ENCODE peak calls at places on chromosomes 4 and X, in five cellular contexts. A is upper lobe of right lung; P is CD8-positive, alpha-beta memory T cell; U is IMR-90; W is fibroblast of lung. E is an unnamed sample.

GRCh38 chr4:76677571-76678326 is 220.2 kb downstream of the SOWAHB start:
- DNase-seq in A (no peak), P (no peak), U (no peak), W (no peak), E (no peak)

GRCh38 chr4:149959391-149959790 is 118.9 kb upstream of the DCLK2 start:
- DNase-seq in A (no peak), P (no peak), U (peak; percentile 19), W (no peak), E (no peak)

GRCh38 chr4:168981460-168981859 is 28.6 kb downstream of the CBR4 start:
- DNase-seq in A (no peak), P (no peak), U (peak; percentile 60), W (peak; percentile 55), E (no peak)

GRCh38 chr4:176002007-176002623 is 63.5 kb upstream of the WDR17 start:
- DNase-seq in A (peak; percentile 80), P (no peak), U (no peak), W (peak; percentile 7), E (no peak)

GRCh38 chr4:55947254-55947882 is 1.4 kb upstream of the CEP135 start:
- DNase-seq in A (no peak), P (no peak), U (peak; percentile 36), W (peak; percentile 43), E (no peak)

GRCh38 chr4:186643501-186644315 is 79.9 kb downstream of the FAT1 start:
- DNase-seq in A (no peak), P (no peak), U (peak; percentile 89), W (peak; percentile 90), E (no peak)

GRCh38 chr4:124867551-124867950 is 155.0 kb upstream of the ANKRD50 start:
- DNase-seq in A (no peak), P (no peak), U (no peak), W (no peak), E (no peak)

GRCh38 chrX:52574416-52575275 is 57.8 kb upstream of the XAGE1B start:
- DNase-seq in A (no peak), P (peak; percentile 14), U (peak; percentile 61), W (peak; percentile 61), E (no peak)

GRCh38 chrX:9530848-9531274 is 66.0 kb downstream of the TBL1X start:
- DNase-seq in A (peak; percentile 66), P (peak; percentile 57), U (peak; percentile 88), W (peak; percentile 94), E (peak; percentile 83)

GRCh38 chr4:59380841-59381366 is 1819.2 kb upstream of the ADGRL3 start:
- DNase-seq in A (no peak), P (no peak), U (no peak), W (no peak), E (no peak)

GRCh38 chr4:64781737-64782326 is 372.6 kb upstream of the TECRL start:
- DNase-seq in A (no peak), P (no peak), U (peak; percentile 10), W (peak; percentile 13), E (no peak)

GRCh38 chrX:149825424-149825823 is 43.7 kb downstream of the MAGEA9 start:
- DNase-seq in A (no peak), P (peak; percentile 15), U (no peak), W (no peak), E (no peak)

GRCh38 chr4:86014599-86014998 is 345.3 kb downstream of the MAPK10 start:
- DNase-seq in A (no peak), P (no peak), U (no peak), W (no peak), E (no peak)

GRCh38 chr4:19429684-19430083 is 822.0 kb upstream of the SLIT2 start:
- DNase-seq in A (no peak), P (no peak), U (no peak), W (no peak), E (no peak)

GRCh38 chr4:37535872-37536271 is 150.3 kb downstream of the RELL1 start:
- DNase-seq in A (no peak), P (no peak), U (no peak), W (no peak), E (no peak)

GRCh38 chr4:106208481-106209460 is 107.2 kb downstream of the TBCK start:
- DNase-seq in A (peak; percentile 61), P (no peak), U (no peak), W (no peak), E (no peak)

GRCh38 chrX:38939067-38939466 is 137.8 kb downstream of the MID1IP1 start:
- DNase-seq in A (no peak), P (no peak), U (peak; percentile 55), W (peak; percentile 90), E (no peak)

GRCh38 chr4:154294951-154295350 is 196.6 kb downstream of the DCHS2 start:
- DNase-seq in A (no peak), P (no peak), U (no peak), W (no peak), E (no peak)

GRCh38 chr4:3615386-3616286 is 83.4 kb upstream of the LRPAP1 start:
- DNase-seq in A (peak; percentile 61), P (no peak), U (no peak), W (no peak), E (peak; percentile 21)

GRCh38 chr4:163558539-163559044 is 64.1 kb downstream of the TMA16 start:
- DNase-seq in A (peak; percentile 67), P (peak; percentile 36), U (no peak), W (peak; percentile 20), E (peak; percentile 82)

DNA sequence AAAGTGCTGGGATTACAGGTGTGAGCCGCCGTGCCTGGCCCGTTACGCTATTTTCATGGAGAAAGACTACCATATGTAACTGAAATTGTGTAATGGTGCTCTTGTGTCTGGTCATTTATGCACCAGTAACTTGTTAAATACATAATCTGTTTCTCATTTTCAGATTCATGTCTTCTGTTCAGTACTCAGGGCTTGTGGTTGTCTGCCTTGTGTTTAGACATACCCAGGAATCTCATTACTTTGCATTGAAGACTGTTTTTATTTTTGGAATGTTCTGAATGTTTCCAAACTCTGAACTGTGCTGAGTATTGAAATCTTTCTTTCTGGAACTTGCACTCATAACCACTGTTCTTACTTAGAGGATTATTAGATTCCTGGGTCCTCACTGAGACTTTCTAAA is 52.8 kb downstream of the PDLIM5 start:
- DNase-seq in A (no peak), P (no peak), U (peak; percentile 41), W (no peak), E (no peak)
- H3K4me1 ChIP-seq in A (peaks cover 23% of the 10 kb centered on the region), P (no peaks in the 10 kb centered on the region), U (peaks cover 17% of the 10 kb centered on the region), W (peaks cover 9% of the 10 kb centered on the region), E (peaks cover 37% of the 10 kb centered on the region)

GRCh38 chrX:13009256-13009655 is 34.3 kb downstream of the TMSB4X start:
- DNase-seq in A (peak; percentile 67), P (no peak), U (no peak), W (no peak), E (no peak)
- H3K4me1 ChIP-seq in A (peaks cover 25% of the 10 kb centered on the region), P (peaks cover 61% of the 10 kb centered on the region), U (peaks cover 7% of the 10 kb centered on the region), W (no peaks in the 10 kb centered on the region), E (no peaks in the 10 kb centered on the region)

GRCh38 chrX:20513185-20513584 is 246.5 kb upstream of the RPS6KA3 start:
- DNase-seq in A (no peak), P (no peak), U (no peak), W (no peak), E (no peak)
- H3K4me1 ChIP-seq in A (no peaks in the 10 kb centered on the region), P (no peaks in the 10 kb centered on the region), U (peaks cover 5% of the 10 kb centered on the region), W (peaks cover 6% of the 10 kb centered on the region), E (no peaks in the 10 kb centered on the region)

DNA sequence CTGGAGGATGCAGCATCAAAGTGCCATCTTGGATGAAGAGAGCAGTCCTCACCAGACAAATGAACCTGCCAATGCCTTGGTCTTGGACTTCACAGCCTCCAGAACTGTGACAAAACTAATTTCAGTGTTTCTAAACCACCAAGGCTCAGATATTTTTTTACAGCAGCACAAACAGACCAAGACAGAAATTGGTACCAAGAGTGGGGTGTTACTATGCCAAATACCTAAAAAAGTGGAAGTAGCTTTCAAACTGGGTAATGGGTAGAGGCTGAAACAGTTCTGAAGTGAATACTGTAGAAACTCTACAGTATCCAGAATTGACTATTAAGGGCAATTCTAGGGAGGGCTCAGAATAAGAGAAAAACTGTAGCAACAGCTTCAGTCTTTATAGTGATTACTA is 170.8 kb downstream of the STK32B start:
- DNase-seq in A (no peak), P (no peak), U (no peak), W (no peak), E (no peak)
- H3K4me1 ChIP-seq in A (no peaks in the 10 kb centered on the region), P (no peaks in the 10 kb centered on the region), U (no peaks in the 10 kb centered on the region), W (no peaks in the 10 kb centered on the region), E (no peaks in the 10 kb centered on the region)

DNA sequence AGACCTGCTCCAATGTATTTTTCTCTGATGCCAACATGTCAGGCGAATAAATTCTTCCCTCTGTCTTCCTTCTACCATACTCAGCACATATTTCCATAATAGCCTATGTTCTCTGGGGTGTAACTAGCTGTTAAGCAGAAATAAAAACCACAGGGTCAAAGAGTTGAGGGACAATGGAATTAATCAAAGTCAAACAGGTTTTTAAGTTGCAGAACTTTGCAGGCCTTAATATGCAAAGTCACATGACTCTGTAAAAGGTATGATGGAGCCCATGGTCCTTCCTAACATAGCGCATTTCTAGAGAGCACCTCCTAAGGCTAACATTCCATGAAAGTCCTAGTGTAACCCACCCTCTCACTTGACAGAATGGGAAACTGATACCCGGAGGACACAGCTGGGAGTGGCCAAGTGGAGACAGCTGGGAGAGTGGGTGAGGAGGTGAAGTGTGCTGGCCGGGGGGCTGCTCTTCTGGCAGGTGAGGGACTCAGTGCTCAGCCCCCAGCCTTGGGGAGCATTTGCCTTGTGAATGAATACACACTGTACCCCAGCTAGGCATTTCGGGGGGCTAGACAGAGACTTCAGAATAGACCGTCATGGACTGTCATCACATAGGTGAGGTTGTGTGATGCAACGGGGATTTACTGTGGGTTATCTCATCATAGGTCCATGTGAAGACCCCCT is 8.4 kb upstream of the SORCS2 start:
- DNase-seq in A (peak; percentile 21), P (no peak), U (no peak), W (no peak), E (no peak)
- H3K4me1 ChIP-seq in A (no peaks in the 10 kb centered on the region), P (no peaks in the 10 kb centered on the region), U (no peaks in the 10 kb centered on the region), W (no peaks in the 10 kb centered on the region), E (no peaks in the 10 kb centered on the region)

DNA sequence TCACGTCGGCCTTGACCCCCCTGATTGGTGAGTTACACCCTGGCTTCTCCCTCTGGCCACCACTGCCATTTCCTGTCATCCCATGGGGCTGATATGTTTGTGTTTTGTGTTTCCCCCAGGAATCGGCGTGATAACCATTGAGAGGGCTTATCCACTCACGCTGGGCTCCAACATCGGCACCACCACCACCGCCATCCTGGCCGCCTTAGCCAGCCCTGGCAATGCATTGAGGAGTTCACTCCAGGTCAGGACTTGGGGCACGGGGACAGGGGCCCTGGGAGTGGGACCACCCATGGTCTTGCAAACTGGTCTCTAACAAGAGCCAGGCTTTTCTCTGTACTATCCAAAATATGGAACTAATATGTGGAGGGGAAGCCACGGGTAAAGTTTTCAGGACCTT is 18.7 kb downstream of the SLC34A2 start:
- DNase-seq in A (no peak), P (no peak), U (no peak), W (no peak), E (no peak)
- H3K4me1 ChIP-seq in A (no peaks in the 10 kb centered on the region), P (no peaks in the 10 kb centered on the region), U (no peaks in the 10 kb centered on the region), W (no peaks in the 10 kb centered on the region), E (no peaks in the 10 kb centered on the region)

DNA sequence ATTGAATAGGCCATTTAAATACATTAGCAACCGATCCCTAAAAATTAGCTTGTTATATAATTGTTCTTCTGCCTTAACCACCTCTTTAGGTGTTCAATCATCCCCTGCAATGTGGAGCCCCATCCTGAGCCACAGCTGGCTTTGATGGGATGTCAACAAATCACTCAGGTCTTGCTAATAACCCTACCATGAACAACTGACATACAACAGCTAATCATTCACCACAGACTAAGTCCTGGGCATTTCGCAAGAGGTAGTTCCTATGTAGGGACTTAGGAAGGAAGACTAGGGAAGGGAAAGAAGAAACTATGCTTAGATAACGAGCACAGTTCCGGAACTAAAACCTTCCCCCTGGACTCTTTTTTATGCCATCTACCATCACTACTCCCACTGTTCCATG is 63.6 kb upstream of the PTCHD1 start:
- DNase-seq in A (no peak), P (no peak), U (no peak), W (no peak), E (no peak)
- H3K4me1 ChIP-seq in A (no peaks in the 10 kb centered on the region), P (no peaks in the 10 kb centered on the region), U (no peaks in the 10 kb centered on the region), W (no peaks in the 10 kb centered on the region), E (no peaks in the 10 kb centered on the region)